ENCODE peak calls at places on chromosomes 5 and 9, in six cellular contexts. G is WERI-Rb-1, Y is esophagus muscularis mucosa, E is SHP77, M is cardiac fibroblast, S is KG1. H is an unnamed sample.

GRCh38 chr5:53151713-53152458 is 42.3 kb upstream of the MOCS2 start:
- DNase-seq in G (no peak), Y (no peak), E (no peak), M (peak; percentile 84), S (no peak), H (no peak)

GRCh38 chr5:22852807-22853670 is at the start of gene CDH12:
- DNase-seq in E (peak; percentile 84), Y (no peak), G (peak; percentile 79), S (no peak), M (no peak), H (peak; percentile 76)

GRCh38 chr5:155258139-155258538 is 244.6 kb downstream of the KIF4B start:
- DNase-seq in E (no peak), M (no peak), Y (no peak), S (no peak), G (no peak), H (no peak)

GRCh38 chr5:27708579-27708978 is 670.2 kb upstream of the CDH9 start:
- DNase-seq in M (no peak), Y (no peak), E (no peak), S (no peak), G (no peak), H (no peak)

GRCh38 chr5:91296691-91297143 is 86.4 kb downstream of the ARRDC3 start:
- DNase-seq in G (no peak), M (peak; percentile 77), E (no peak), Y (peak; percentile 92), S (no peak), H (no peak)

GRCh38 chr5:66860199-66860975 is 264.2 kb downstream of the MAST4 start:
- DNase-seq in G (no peak), Y (no peak), E (no peak), M (peak; percentile 71), S (no peak), H (no peak)

GRCh38 chr9:107847977-107848376 is 358.4 kb upstream of the KLF4 start:
- DNase-seq in S (no peak), E (no peak), M (peak; percentile 56), Y (no peak), G (no peak), H (no peak)

GRCh38 chr5:179868541-179868940 is 9.9 kb upstream of the MRNIP start:
- DNase-seq in Y (no peak), G (no peak), E (no peak), S (no peak), M (no peak), H (no peak)

GRCh38 chr5:75885849-75886596 is 168.8 kb upstream of the POC5 start:
- DNase-seq in G (peak; percentile 41), S (no peak), Y (peak; percentile 77), M (no peak), E (no peak), H (peak; percentile 3)

GRCh38 chr9:91376239-91376638 is 14.5 kb upstream of the AUH start:
- DNase-seq in E (no peak), G (no peak), Y (no peak), M (peak; percentile 49), S (no peak), H (no peak)

GRCh38 chr9:113349434-113350337 is at the start of gene BSPRY:
- DNase-seq in G (no peak), E (no peak), S (no peak), Y (no peak), M (no peak), H (peak; percentile 22)

GRCh38 chr5:88610586-88610985 is 272.4 kb downstream of the MEF2C start:
- DNase-seq in S (no peak), G (no peak), E (no peak), M (no peak), Y (no peak), H (no peak)

GRCh38 chr5:148796931-148797330 is 29.5 kb upstream of the ADRB2 start:
- DNase-seq in E (no peak), Y (no peak), M (no peak), G (no peak), S (no peak), H (no peak)

GRCh38 chr5:58262226-58262625 is 197.7 kb downstream of the PLK2 start:
- DNase-seq in Y (no peak), S (no peak), M (no peak), G (no peak), E (no peak), H (no peak)

GRCh38 chr9:76365028-76365427 is 29.2 kb downstream of the RFK start:
- DNase-seq in S (no peak), E (no peak), G (no peak), Y (no peak), M (peak; percentile 43), H (no peak)

GRCh38 chr5:84251503-84251902 is 133.2 kb downstream of the EDIL3 start:
- DNase-seq in M (no peak), Y (no peak), G (no peak), S (no peak), E (no peak), H (no peak)

GRCh38 chr5:176812269-176813259 is 2.2 kb downstream of the UNC5A start:
- DNase-seq in S (no peak), E (no peak), G (peak; percentile 60), Y (no peak), M (peak; percentile 30), H (peak; percentile 7)

GRCh38 chr9:130938652-130939404 is at the start of gene FIBCD1:
- DNase-seq in M (peak; percentile 35), G (peak; percentile 69), S (peak; percentile 7), Y (no peak), E (no peak), H (no peak)

GRCh38 chr5:131286400-131286715 is 22.5 kb downstream of the CDC42SE2 start:
- DNase-seq in S (no peak), G (no peak), M (no peak), E (no peak), Y (no peak), H (no peak)

GRCh38 chr5:39513236-39513635 is 88.5 kb upstream of the DAB2 start:
- DNase-seq in Y (no peak), E (no peak), G (no peak), M (no peak), S (no peak), H (no peak)

GRCh38 chr9:109986423-109987055 is 206.5 kb downstream of the PALM2AKAP2 start:
- DNase-seq in Y (no peak), G (no peak), S (no peak), E (no peak), M (peak; percentile 93), H (no peak)

GRCh38 chr9:135087489-135087791 is at the start of gene OLFM1:
- DNase-seq in Y (no peak), S (no peak), G (peak; percentile 83), E (peak; percentile 30), M (peak; percentile 68), H (peak; percentile 71)

GRCh38 chr9:133631111-133631510 is 5.1 kb upstream of the DBH start:
- DNase-seq in Y (no peak), S (no peak), E (no peak), G (no peak), M (no peak), H (no peak)

GRCh38 chr9:96619491-96620154 is at the start of gene CDC14B:
- DNase-seq in E (peak; percentile 80), G (peak; percentile 97), M (peak; percentile 88), Y (peak; percentile 94), S (no peak), H (peak; percentile 86)

GRCh38 chr9:109012009-109012875 is 1.1 kb downstream of the CTNNAL1 start:
- DNase-seq in E (peak; percentile 10), G (peak; percentile 67), S (no peak), M (peak; percentile 89), Y (no peak), H (peak; percentile 16)

GRCh38 chr9:125748511-125749099 is 1.4 kb downstream of the PBX3 start:
- DNase-seq in M (no peak), G (no peak), S (no peak), E (no peak), Y (no peak), H (peak; percentile 12)

GRCh38 chr9:5447337-5447736 is 3.0 kb upstream of the CD274 start:
- DNase-seq in M (no peak), S (no peak), E (no peak), Y (no peak), G (no peak), H (no peak)

GRCh38 chr9:89996717-89997116 is 391.9 kb downstream of the GADD45G start:
- DNase-seq in M (no peak), E (no peak), Y (no peak), S (no peak), G (peak; percentile 44), H (no peak)

GRCh38 chr5:943201-943873 is 50.7 kb downstream of the TRIP13 start:
- DNase-seq in Y (no peak), M (no peak), G (no peak), S (no peak), E (no peak), H (no peak)

GRCh38 chr5:106303911-106304310 is 1366.8 kb downstream of the EFNA5 start:
- DNase-seq in M (no peak), S (no peak), E (no peak), G (no peak), Y (no peak), H (no peak)

GRCh38 chr5:43694027-43694426 is 91.0 kb downstream of the NNT start:
- DNase-seq in G (no peak), S (no peak), Y (no peak), M (no peak), E (no peak), H (no peak)

GRCh38 chr9:130846487-130847305 is 11.6 kb downstream of the ABL1 start:
- DNase-seq in S (no peak), E (no peak), Y (peak; percentile 92), G (no peak), M (peak; percentile 85), H (no peak)

GRCh38 chr5:142821733-142822487 is 51.7 kb downstream of the ARHGAP26 start:
- DNase-seq in S (no peak), E (no peak), G (no peak), Y (no peak), M (peak; percentile 78), H (no peak)

GRCh38 chr5:121748690-121749089 is 103.0 kb upstream of the FTMT start:
- DNase-seq in Y (no peak), M (no peak), G (no peak), S (no peak), E (peak; percentile 2), H (peak; percentile 4)

GRCh38 chr9:91777437-91777836 is 172.6 kb downstream of the ROR2 start:
- DNase-seq in S (no peak), G (no peak), Y (no peak), E (no peak), M (peak; percentile 79), H (no peak)

GRCh38 chr9:131609116-131609830 is 64.0 kb downstream of the PRRT1B start:
- DNase-seq in E (no peak), M (peak; percentile 75), Y (no peak), S (no peak), G (no peak), H (no peak)